ENCODE peak calls at places on chromosome 9, in nine cellular contexts. M is HepG2, I is endothelial cell of umbilical vein, S is ovary, H is GM12891, D is upper lobe of left lung, P is A549, K is heart left ventricle, Y is transverse colon. X is an unnamed sample.

GRCh38 chr9:92185681-92186080 is 70.5 kb upstream of the SPTLC1 start:
- DNase-seq in M (no peak), I (no peak), S (no peak), H (no peak), D (no peak), P (no peak), K (no peak), Y (no peak), X (no peak)

GRCh38 chr9:100296407-100296806 is 56.3 kb downstream of the TEX10 start:
- DNase-seq in M (no peak), I (no peak), S (no peak), H (no peak), D (no peak), P (no peak), K (no peak), Y (no peak), X (no peak)

GRCh38 chr9:26856413-26857032 is 36.1 kb downstream of the CAAP1 start:
- DNase-seq in M (peak), I (peak), S (no peak), H (no peak), D (no peak), P (peak), K (no peak), Y (peak), X (peak)

GRCh38 chr9:34701023-34701768 is 8.7 kb downstream of the CCL21 start:
- DNase-seq in M (peak), I (peak), S (peak), H (peak), D (peak), P (peak), K (peak), Y (peak), X (peak)

GRCh38 chr9:3455088-3455487 is 70.7 kb downstream of the RFX3 start:
- DNase-seq in M (no peak), I (no peak), S (no peak), H (no peak), D (no peak), P (no peak), K (no peak), Y (no peak), X (no peak)

GRCh38 chr9:1071730-1072129 is 21.6 kb downstream of the DMRT2 start:
- DNase-seq in M (no peak), I (no peak), S (no peak), H (no peak), D (peak), P (no peak), K (no peak), Y (peak), X (no peak)

GRCh38 chr9:89364664-89365531 is 46.6 kb downstream of the SECISBP2 start:
- DNase-seq in M (no peak), I (no peak), S (no peak), H (no peak), D (no peak), P (no peak), K (no peak), Y (no peak), X (no peak)

GRCh38 chr9:83959061-83959460 is 21.0 kb downstream of the HNRNPK start:
- DNase-seq in M (peak), I (no peak), S (no peak), H (no peak), D (no peak), P (peak), K (no peak), Y (no peak), X (no peak)

GRCh38 chr9:84697494-84698114 is 28.1 kb downstream of the NTRK2 start:
- DNase-seq in M (peak), I (peak), S (peak), H (peak), D (peak), P (peak), K (peak), Y (peak), X (peak)

GRCh38 chr9:19788614-19789271 is at the start of gene SLC24A2:
- DNase-seq in M (no peak), I (no peak), S (no peak), H (no peak), D (no peak), P (no peak), K (no peak), Y (no peak), X (no peak)

GRCh38 chr9:124779368-124780059 is 2.6 kb downstream of the OLFML2A start:
- DNase-seq in M (peak), I (peak), S (peak), H (no peak), D (no peak), P (peak), K (peak), Y (no peak), X (peak)

GRCh38 chr9:120475341-120475740 is 104.6 kb downstream of the CDK5RAP2 start:
- DNase-seq in M (no peak), I (no peak), S (peak), H (no peak), D (no peak), P (no peak), K (peak), Y (no peak), X (no peak)

GRCh38 chr9:124348831-124349230 is 66.4 kb downstream of the PSMB7 start:
- DNase-seq in M (no peak), I (no peak), S (peak), H (no peak), D (no peak), P (no peak), K (peak), Y (no peak), X (no peak)

DNA sequence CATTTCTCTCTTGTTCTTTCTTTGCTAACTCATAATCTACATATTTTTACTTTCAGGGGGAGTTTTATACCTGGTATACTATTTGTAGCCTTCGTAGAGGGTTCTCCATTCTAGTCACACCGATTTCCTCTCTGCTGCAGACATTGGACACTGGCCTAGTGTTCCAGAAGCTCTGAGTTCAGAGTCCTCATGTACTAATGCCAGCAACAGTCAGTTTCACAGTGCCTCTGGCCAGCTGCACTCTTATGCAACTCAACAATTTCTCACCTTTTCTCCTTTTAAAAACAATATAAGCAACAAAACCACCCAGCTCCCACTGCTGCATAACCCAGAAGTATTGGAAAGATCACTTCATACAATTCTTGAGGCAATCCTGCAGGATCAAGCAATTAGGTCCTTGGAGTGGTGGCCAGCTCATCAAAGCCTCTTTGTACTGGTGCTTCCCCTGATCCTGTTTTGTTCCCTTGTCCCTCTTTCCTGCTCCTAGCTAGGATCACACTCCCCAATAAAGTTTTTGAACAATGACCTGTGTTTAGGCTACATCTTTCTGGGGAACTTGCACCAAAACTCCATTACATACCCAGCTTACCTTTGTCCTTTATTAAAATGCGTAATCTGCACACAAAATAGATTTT is 98.1 kb upstream of the TUT7 start:
- DNase-seq in M (peak), I (no peak), S (no peak), H (no peak), D (no peak), P (no peak), K (no peak), Y (no peak), X (no peak)
- TF ChIP-seq POLR2A in M (no peak), I (no peak), S (no peak), H (no peak), D (no peak), P (no peak), K (no peak), Y (no peak), X (no peak)

GRCh38 chr9:136192289-136193126 is 12.4 kb downstream of the LHX3 start:
- DNase-seq in M (no peak), I (no peak), S (no peak), H (no peak), D (no peak), P (no peak), K (no peak), Y (no peak), X (no peak)

GRCh38 chr9:136191549-136192286 is 13.2 kb downstream of the LHX3 start:
- DNase-seq in M (no peak), I (no peak), S (no peak), H (no peak), D (no peak), P (no peak), K (no peak), Y (no peak), X (no peak)

GRCh38 chr9:136194540-136194939 is 10.4 kb downstream of the LHX3 start:
- DNase-seq in M (no peak), I (no peak), S (no peak), H (no peak), D (no peak), P (peak), K (no peak), Y (no peak), X (no peak)

GRCh38 chr9:136193891-136194279 is 11.0 kb downstream of the LHX3 start:
- DNase-seq in M (no peak), I (no peak), S (no peak), H (no peak), D (no peak), P (no peak), K (no peak), Y (no peak), X (no peak)

GRCh38 chr9:136193127-136193890 is 11.6 kb downstream of the LHX3 start:
- DNase-seq in M (no peak), I (no peak), S (no peak), H (no peak), D (no peak), P (no peak), K (no peak), Y (no peak), X (no peak)
- TF ChIP-seq POLR2A in M (no peak), I (no peak), S (no peak), H (no peak), D (no peak), P (no peak), K (no peak), Y (no peak), X (no peak)

DNA sequence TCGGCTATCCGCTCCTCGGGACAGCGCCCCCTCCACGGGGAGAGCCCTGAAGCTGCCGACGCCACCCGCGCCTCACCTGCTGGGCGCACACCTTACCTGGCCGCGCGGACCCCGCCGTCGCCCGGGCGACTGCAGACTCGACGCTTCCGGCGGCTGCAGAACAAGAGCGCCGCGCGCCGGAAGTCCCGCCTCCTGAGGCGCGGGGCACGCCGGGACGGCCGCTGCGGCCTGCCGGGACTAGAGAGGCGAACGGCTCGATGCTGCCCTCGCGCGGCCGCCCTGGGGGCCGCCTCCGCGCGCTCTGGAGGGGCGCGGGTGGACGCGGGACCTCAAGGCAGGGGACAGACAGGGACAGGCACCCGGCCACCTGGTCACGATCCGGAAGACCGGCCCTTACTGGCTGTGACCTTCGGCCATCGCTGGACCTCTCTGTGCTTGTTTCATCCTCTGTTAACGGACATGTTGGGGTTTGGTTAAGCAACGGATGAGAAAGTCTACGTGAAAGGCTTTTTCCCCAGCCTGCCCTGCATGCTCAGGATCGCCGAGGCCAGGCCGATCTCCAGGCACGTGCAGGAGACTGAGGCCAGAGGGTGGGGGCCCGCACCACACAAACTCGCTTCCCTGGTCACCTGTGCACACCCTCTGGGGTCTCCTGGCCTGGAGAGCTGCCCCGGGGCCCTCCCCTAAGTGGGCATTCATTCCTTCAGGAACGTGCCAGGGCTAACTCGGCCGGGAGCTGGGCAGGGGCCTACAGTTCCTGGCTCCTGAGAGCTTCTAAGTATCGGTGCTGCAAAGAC is at the start of gene SNAPC4:
- DNase-seq in M (peak), I (peak), S (peak), H (peak), D (peak), P (peak), K (peak), Y (peak), X (peak)
- TF ChIP-seq POLR2A in M (peak), I (peak), S (no peak), H (peak), D (no peak), P (peak), K (peak), Y (peak), X (peak)

GRCh38 chr9:5608298-5609254 is 20.3 kb upstream of the RIC1 start:
- DNase-seq in M (peak), I (peak), S (no peak), H (no peak), D (no peak), P (no peak), K (no peak), Y (no peak), X (no peak)
- TF ChIP-seq POLR2A in M (no peak), I (no peak), S (no peak), H (no peak), D (no peak), P (no peak), K (no peak), Y (no peak), X (no peak)

GRCh38 chr9:128903871-128904371 is 16.9 kb upstream of the PHYHD1 start:
- DNase-seq in M (no peak), I (no peak), S (no peak), H (no peak), D (no peak), P (no peak), K (no peak), Y (no peak), X (no peak)

GRCh38 chr9:128903079-128903461 is 17.7 kb upstream of the PHYHD1 start:
- DNase-seq in M (no peak), I (no peak), S (no peak), H (no peak), D (no peak), P (no peak), K (no peak), Y (no peak), X (no peak)

GRCh38 chr9:128901379-128901778 is 19.4 kb upstream of the PHYHD1 start:
- DNase-seq in M (no peak), I (no peak), S (no peak), H (no peak), D (no peak), P (no peak), K (no peak), Y (no peak), X (no peak)

GRCh38 chr9:128901822-128902221 is 19.0 kb upstream of the PHYHD1 start:
- DNase-seq in M (no peak), I (no peak), S (no peak), H (no peak), D (no peak), P (no peak), K (no peak), Y (no peak), X (no peak)

DNA sequence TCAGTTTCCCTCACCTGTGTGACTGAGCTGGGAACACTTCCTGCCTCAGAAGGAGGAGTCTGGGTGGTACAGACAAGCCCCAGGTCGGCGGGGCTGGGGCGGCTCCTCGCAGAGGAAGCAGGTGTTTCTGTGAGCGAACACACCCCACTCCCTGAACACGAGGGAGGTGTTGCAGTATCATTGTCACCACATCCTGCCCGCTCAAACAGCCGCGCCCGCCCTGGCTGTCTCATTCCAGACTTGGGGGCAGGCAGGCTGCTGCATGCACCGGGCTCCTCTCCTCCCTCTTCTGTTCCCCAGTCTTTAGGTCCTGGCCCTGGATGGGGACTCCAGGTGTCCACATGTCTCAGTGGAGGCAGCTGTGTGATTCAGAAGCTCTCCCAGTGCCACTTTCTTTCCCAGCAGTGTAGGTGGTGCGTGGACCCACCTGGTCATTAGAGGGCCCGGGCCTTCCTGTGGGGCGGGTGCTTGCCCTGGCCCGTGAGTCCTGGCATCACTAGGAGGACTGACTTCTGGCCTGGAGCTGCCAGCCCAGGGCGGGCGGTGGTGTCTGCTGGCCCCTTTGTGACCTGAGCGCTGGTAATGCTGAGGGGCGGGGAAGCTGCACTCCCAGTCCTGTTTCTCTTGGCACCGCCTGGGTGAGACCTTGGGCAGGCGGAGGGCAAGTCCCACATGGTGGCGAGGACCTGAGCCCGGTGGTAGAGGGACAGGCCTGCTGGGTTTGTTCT is 18.3 kb upstream of the PHYHD1 start:
- DNase-seq in M (no peak), I (no peak), S (no peak), H (peak), D (peak), P (no peak), K (peak), Y (peak), X (no peak)
- TF ChIP-seq POLR2A in M (no peak), I (no peak), S (no peak), H (no peak), D (no peak), P (no peak), K (peak), Y (peak), X (no peak)

GRCh38 chr9:24297931-24298330 is 247.8 kb downstream of the IZUMO3 start:
- DNase-seq in M (no peak), I (no peak), S (no peak), H (no peak), D (no peak), P (no peak), K (no peak), Y (no peak), X (no peak)

GRCh38 chr9:24296124-24296523 is 249.6 kb downstream of the IZUMO3 start:
- DNase-seq in M (no peak), I (no peak), S (no peak), H (no peak), D (no peak), P (no peak), K (no peak), Y (no peak), X (no peak)

GRCh38 chr9:24293391-24293790 is 252.3 kb downstream of the IZUMO3 start:
- DNase-seq in M (no peak), I (no peak), S (no peak), H (no peak), D (no peak), P (no peak), K (no peak), Y (no peak), X (no peak)
- TF ChIP-seq POLR2A in M (no peak), I (no peak), S (no peak), H (no peak), D (no peak), P (no peak), K (no peak), Y (no peak), X (no peak)

DNA sequence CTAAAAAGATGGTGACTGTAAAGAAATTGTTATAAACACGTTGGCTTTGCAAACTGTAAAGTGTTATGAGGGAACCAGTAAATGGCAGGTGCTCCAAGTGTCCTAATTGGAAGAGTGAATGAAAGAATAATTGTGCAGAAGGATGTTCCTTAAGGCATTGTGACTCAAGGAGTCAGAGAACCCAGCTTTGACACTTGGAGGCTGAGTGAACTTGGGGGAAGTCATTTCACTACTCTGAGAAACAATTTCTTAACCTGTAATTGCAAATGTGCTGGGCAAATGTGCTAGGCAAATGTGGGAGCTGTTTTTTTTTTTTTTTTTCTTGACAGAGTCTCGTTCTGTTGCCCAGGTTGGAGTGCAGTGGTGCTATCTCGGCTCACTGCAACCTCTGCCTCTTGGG is 84.0 kb upstream of the TNFSF8 start:
- DNase-seq in M (no peak), I (no peak), S (no peak), H (no peak), D (no peak), P (no peak), K (no peak), Y (no peak), X (no peak)
- TF ChIP-seq POLR2A in M (no peak), I (no peak), S (no peak), H (no peak), D (no peak), P (no peak), K (no peak), Y (no peak), X (no peak)